ENCODE peak calls at places on chromosomes 5 and 9, in eight cellular contexts. I is left ventricle myocardium inferior, M is tibial nerve, L is aorta, U is GM23248, Z is mesenchymal stem cell, E is upper lobe of right lung, T is adrenal gland. Y is an unnamed sample.

GRCh38 chr9:136700959-136701664 is 11.3 kb upstream of the DIPK1B start:
- DNase-seq in Z (no peak), L (no peak), I (no peak), T (no peak), M (no peak), U (no peak), E (peak; percentile 64), Y (peak; percentile 27)

GRCh38 chr9:134236935-134237629 is 72.7 kb upstream of the RNU6ATAC start:
- DNase-seq in T (no peak), E (no peak), L (no peak), U (no peak), I (no peak), Z (no peak), M (no peak), Y (no peak)

GRCh38 chr5:97629281-97629680 is 446.2 kb upstream of the RIOK2 start:
- DNase-seq in U (peak; percentile 97), Z (peak; percentile 64), L (peak; percentile 75), I (peak; percentile 27), T (no peak), E (no peak), M (peak; percentile 22), Y (no peak)

GRCh38 chr9:69131682-69132081 is 42.4 kb upstream of the TJP2 start:
- DNase-seq in T (no peak), I (no peak), M (no peak), E (no peak), L (no peak), Z (peak; percentile 97), U (peak; percentile 85), Y (no peak)

GRCh38 chr9:90433398-90433890 is 209.2 kb downstream of the DIRAS2 start:
- DNase-seq in L (no peak), T (no peak), U (no peak), I (no peak), E (peak; percentile 92), Z (peak; percentile 70), M (no peak), Y (no peak)

GRCh38 chr9:104304925-104305324 is 199.1 kb upstream of the OR13F1 start:
- DNase-seq in U (no peak), M (no peak), Z (no peak), E (no peak), T (no peak), L (no peak), I (no peak), Y (no peak)

GRCh38 chr9:33698267-33698666 is 97.1 kb upstream of the PRSS3 start:
- DNase-seq in M (no peak), L (no peak), U (no peak), I (no peak), Z (no peak), E (no peak), T (no peak), Y (no peak)

GRCh38 chr9:131728961-131729360 is 10.9 kb downstream of the RAPGEF1 start:
- DNase-seq in I (no peak), U (no peak), L (no peak), E (no peak), T (no peak), M (no peak), Z (no peak), Y (peak; percentile 51)

GRCh38 chr5:21701317-21701716 is 1151.8 kb downstream of the CDH12 start:
- DNase-seq in E (no peak), Z (no peak), L (no peak), M (no peak), U (no peak), T (no peak), I (no peak), Y (no peak)

GRCh38 chr5:124889522-124889828 is 143.0 kb upstream of the ZNF608 start:
- DNase-seq in E (no peak), L (no peak), I (no peak), Z (no peak), M (no peak), U (peak; percentile 35), T (no peak), Y (no peak)

GRCh38 chr5:81787843-81788242 is 36.9 kb upstream of the SSBP2 start:
- DNase-seq in Z (peak; percentile 88), E (no peak), I (no peak), U (peak; percentile 60), T (peak; percentile 77), L (no peak), M (peak; percentile 63), Y (no peak)

GRCh38 chr9:76773051-76773450 is 8.8 kb downstream of the PCA3 start:
- DNase-seq in U (no peak), M (no peak), T (no peak), L (no peak), E (no peak), Z (no peak), I (no peak), Y (no peak)

GRCh38 chr9:95188459-95188858 is 129.1 kb downstream of the FANCC start:
- DNase-seq in M (no peak), U (no peak), T (no peak), I (no peak), Z (peak; percentile 54), L (no peak), E (no peak), Y (no peak)

GRCh38 chr9:37917801-37918664 is 14.1 kb upstream of the SLC25A51 start:
- DNase-seq in L (no peak), T (no peak), I (no peak), Z (no peak), U (no peak), E (no peak), M (no peak), Y (no peak)

GRCh38 chr5:14491505-14491904 is 90.1 kb upstream of the OTULINL start:
- DNase-seq in L (no peak), U (peak; percentile 82), T (no peak), M (peak; percentile 53), I (no peak), E (no peak), Z (peak; percentile 58), Y (no peak)

GRCh38 chr5:154485092-154485491 is 7.1 kb upstream of the HAND1 start:
- DNase-seq in U (no peak), T (no peak), E (no peak), M (no peak), L (no peak), Z (no peak), I (no peak), Y (no peak)

GRCh38 chr9:2788948-2789347 is 54.9 kb downstream of the PUM3 start:
- DNase-seq in M (no peak), E (no peak), T (no peak), L (no peak), I (no peak), U (no peak), Z (no peak), Y (no peak)

GRCh38 chr9:2787065-2787464 is 56.8 kb downstream of the PUM3 start:
- DNase-seq in E (no peak), I (no peak), T (no peak), Z (peak; percentile 29), U (peak; percentile 80), M (no peak), L (no peak), Y (no peak)

GRCh38 chr9:2791246-2791645 is 52.6 kb downstream of the PUM3 start:
- DNase-seq in U (no peak), E (no peak), L (no peak), Z (no peak), I (no peak), M (no peak), T (no peak), Y (no peak)
- H3K36me3 ChIP-seq in U (peaks cover 21% of the 10 kb centered on the region), E (peaks cover 24% of the 10 kb centered on the region), L (peaks cover 2% of the 10 kb centered on the region), Z (peaks cover 81% of the 10 kb centered on the region), I (peaks cover 29% of the 10 kb centered on the region), M (no peaks in the 10 kb centered on the region), T (no peaks in the 10 kb centered on the region), Y (peaks cover 23% of the 10 kb centered on the region)

GRCh38 chr5:170159947-170160346 is 54.2 kb downstream of the FOXI1 start:
- DNase-seq in E (no peak), L (no peak), U (no peak), T (no peak), M (no peak), I (no peak), Z (no peak), Y (no peak)
- H3K4me1 ChIP-seq in E (no peaks in the 10 kb centered on the region), L (no peaks in the 10 kb centered on the region), U (peaks cover 5% of the 10 kb centered on the region), T (no peaks in the 10 kb centered on the region), M (no peaks in the 10 kb centered on the region), I (no peaks in the 10 kb centered on the region), Z (no peaks in the 10 kb centered on the region), Y (no peaks in the 10 kb centered on the region)

DNA sequence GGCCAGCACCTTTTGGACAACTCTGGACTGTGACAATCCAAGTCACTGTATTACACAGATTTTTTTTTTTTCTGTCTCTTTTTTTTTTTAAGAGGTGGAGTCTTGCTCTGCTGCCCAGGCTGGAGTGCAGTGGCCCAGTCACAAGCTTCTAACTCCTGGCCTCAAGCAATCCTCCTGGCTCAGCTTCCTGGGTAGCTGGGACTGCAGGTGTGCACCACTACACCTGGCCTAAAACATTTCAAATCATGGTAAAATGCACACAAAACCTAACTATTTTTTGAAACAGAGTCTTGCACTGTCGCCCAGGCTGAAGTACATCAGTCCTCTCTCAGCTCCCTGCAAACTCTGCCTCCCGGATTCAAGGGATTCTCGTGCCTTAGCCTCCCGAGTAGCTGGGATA is 7.2 kb upstream of the N4BP3 start:
- DNase-seq in T (no peak), Z (no peak), L (no peak), I (no peak), M (no peak), E (no peak), U (no peak), Y (no peak)
- H3K4me3 ChIP-seq in T (no peak overlapping the region), Z (no peak overlapping the region), L (no peak overlapping the region), I (no peak overlapping the region), M (no peak overlapping the region), E (no peak overlapping the region), U (no peak overlapping the region), Y (no peak overlapping the region)

GRCh38 chr5:4442221-4442620 is 697.9 kb upstream of the ADAMTS16 start:
- DNase-seq in I (no peak), E (no peak), M (no peak), T (no peak), L (no peak), Z (no peak), U (no peak), Y (no peak)

DNA sequence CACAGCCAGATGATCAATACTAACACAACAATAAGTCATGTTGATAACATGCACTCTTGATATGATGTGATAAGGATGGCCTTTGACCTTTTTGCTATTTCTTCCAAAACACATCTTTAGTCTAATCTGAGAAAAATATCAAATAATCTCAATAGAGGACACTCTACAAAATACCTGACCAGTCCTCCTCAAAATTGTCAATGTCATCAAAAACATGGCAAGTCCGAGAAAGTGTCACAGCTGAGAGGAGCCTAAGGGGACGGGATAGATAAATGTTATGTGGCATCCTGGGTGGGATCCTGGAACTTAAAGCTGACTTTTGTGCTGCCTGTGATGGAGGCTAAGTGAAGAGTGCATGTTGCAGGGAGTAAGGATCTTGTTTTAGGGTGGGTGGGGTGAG is 699.6 kb upstream of the ADAMTS16 start:
- DNase-seq in I (no peak), U (no peak), Z (no peak), T (no peak), L (no peak), E (no peak), M (no peak), Y (no peak)
- H3K36me3 ChIP-seq in I (no peaks in the 10 kb centered on the region), U (no peaks in the 10 kb centered on the region), Z (no peaks in the 10 kb centered on the region), T (no peaks in the 10 kb centered on the region), L (no peaks in the 10 kb centered on the region), E (no peaks in the 10 kb centered on the region), M (no peaks in the 10 kb centered on the region), Y (no peaks in the 10 kb centered on the region)